ENCODE peak calls at places on chromosomes 1 and 21, in nine cellular contexts. One of them, this sample, is unnamed.

GRCh38 chr1:178503849-178504248 is 7.1 kb upstream of the CLEC20A start:
- DNase-seq in tibial artery: peak
- DNase-seq in M059J: no peak
- DNase-seq in Caki2: no peak
- DNase-seq in fibroblast of mammary gland: no peak
- DNase-seq in astrocyte of the spinal cord: no peak
- DNase-seq in amniotic stem cell: no peak
- DNase-seq in RWPE1: no peak
- DNase-seq in cardiac fibroblast: no peak
- DNase-seq in this sample: no peak

GRCh38 chr1:147613506-147613905 is 56.8 kb downstream of the ACP6 start:
- DNase-seq in M059J: no peak
- DNase-seq in RWPE1: no peak
- DNase-seq in amniotic stem cell: no peak
- DNase-seq in astrocyte of the spinal cord: peak
- DNase-seq in tibial artery: no peak
- DNase-seq in cardiac fibroblast: peak
- DNase-seq in fibroblast of mammary gland: peak
- DNase-seq in Caki2: no peak
- DNase-seq in this sample: no peak

GRCh38 chr1:90402893-90403849 is 313.9 kb downstream of the BARHL2 start:
- DNase-seq in tibial artery: no peak
- DNase-seq in Caki2: peak
- DNase-seq in fibroblast of mammary gland: peak
- DNase-seq in RWPE1: peak
- DNase-seq in cardiac fibroblast: peak
- DNase-seq in amniotic stem cell: peak
- DNase-seq in M059J: peak
- DNase-seq in astrocyte of the spinal cord: peak
- DNase-seq in this sample: no peak

GRCh38 chr1:90725341-90725960 is 8.3 kb upstream of the BARHL2 start:
- DNase-seq in RWPE1: no peak
- DNase-seq in astrocyte of the spinal cord: no peak
- DNase-seq in fibroblast of mammary gland: no peak
- DNase-seq in M059J: no peak
- DNase-seq in tibial artery: no peak
- DNase-seq in Caki2: no peak
- DNase-seq in cardiac fibroblast: no peak
- DNase-seq in amniotic stem cell: no peak
- DNase-seq in this sample: no peak

GRCh38 chr1:19454265-19455198 is 30.8 kb downstream of the CAPZB start:
- DNase-seq in astrocyte of the spinal cord: no peak
- DNase-seq in Caki2: no peak
- DNase-seq in fibroblast of mammary gland: no peak
- DNase-seq in M059J: no peak
- DNase-seq in cardiac fibroblast: no peak
- DNase-seq in RWPE1: no peak
- DNase-seq in tibial artery: no peak
- DNase-seq in amniotic stem cell: no peak
- DNase-seq in this sample: no peak

GRCh38 chr1:29325675-29326074 is 89.4 kb downstream of the PTPRU start:
- DNase-seq in RWPE1: no peak
- DNase-seq in tibial artery: no peak
- DNase-seq in astrocyte of the spinal cord: no peak
- DNase-seq in Caki2: no peak
- DNase-seq in M059J: no peak
- DNase-seq in amniotic stem cell: no peak
- DNase-seq in cardiac fibroblast: no peak
- DNase-seq in fibroblast of mammary gland: no peak
- DNase-seq in this sample: no peak

GRCh38 chr1:11342677-11343076 is 69.7 kb downstream of the UBIAD1 start:
- DNase-seq in fibroblast of mammary gland: no peak
- DNase-seq in RWPE1: no peak
- DNase-seq in M059J: no peak
- DNase-seq in cardiac fibroblast: no peak
- DNase-seq in astrocyte of the spinal cord: no peak
- DNase-seq in amniotic stem cell: no peak
- DNase-seq in tibial artery: no peak
- DNase-seq in Caki2: no peak
- DNase-seq in this sample: no peak

GRCh38 chr1:44584167-44584566 is 90.1 kb downstream of the TMEM53 start:
- DNase-seq in M059J: no peak
- DNase-seq in RWPE1: no peak
- DNase-seq in astrocyte of the spinal cord: no peak
- DNase-seq in Caki2: no peak
- DNase-seq in cardiac fibroblast: no peak
- DNase-seq in amniotic stem cell: no peak
- DNase-seq in fibroblast of mammary gland: no peak
- DNase-seq in tibial artery: no peak
- DNase-seq in this sample: no peak

GRCh38 chr1:30446508-30446907 is 276.9 kb downstream of the MATN1 start:
- DNase-seq in cardiac fibroblast: no peak
- DNase-seq in amniotic stem cell: no peak
- DNase-seq in Caki2: no peak
- DNase-seq in M059J: no peak
- DNase-seq in fibroblast of mammary gland: no peak
- DNase-seq in RWPE1: no peak
- DNase-seq in tibial artery: no peak
- DNase-seq in astrocyte of the spinal cord: no peak
- DNase-seq in this sample: peak

GRCh38 chr21:41979751-41980369 is 26.0 kb upstream of the C2CD2 start:
- DNase-seq in Caki2: no peak
- DNase-seq in RWPE1: no peak
- DNase-seq in M059J: peak
- DNase-seq in tibial artery: no peak
- DNase-seq in cardiac fibroblast: no peak
- DNase-seq in astrocyte of the spinal cord: no peak
- DNase-seq in amniotic stem cell: no peak
- DNase-seq in fibroblast of mammary gland: no peak
- DNase-seq in this sample: no peak